ENCODE peak calls at places on chromosomes 1 and 21, in eight cellular contexts. J is iPS DF 6.9; Z is GM23338; Q is right lobe of liver; T is naive thymus-derived CD4-positive, alpha-beta T cell; Y is breast epithelium; W is thoracic aorta; P is cardiac muscle cell. M is an unnamed sample. For H3K36me3, the result is how much of the 10 kb centered on the place peaks cover.

GRCh38 chr1:172163479-172164215 is 256.8 kb upstream of the C1orf105 start:
- DNase-seq in Y (no peak), P (no peak), Q (no peak), Z (no peak), J (no peak), T (no peak), W (no peak), M (no peak)

GRCh38 chr1:8477199-8477982 is 159.5 kb downstream of the SLC45A1 start:
- DNase-seq in Z (no peak), P (no peak), W (no peak), T (no peak), Y (no peak), Q (no peak), J (no peak), M (no peak)

GRCh38 chr1:223074901-223075300 is 68.1 kb downstream of the TLR5 start:
- DNase-seq in T (no peak), J (no peak), Y (no peak), Z (no peak), P (no peak), W (no peak), Q (no peak), M (no peak)

GRCh38 chr1:209567788-209568187 is 15.7 kb upstream of the CAMK1G start:
- DNase-seq in W (no peak), T (no peak), Z (no peak), Y (no peak), J (no peak), P (peak), Q (no peak), M (no peak)

GRCh38 chr1:3403388-3404179 is 50.9 kb upstream of the ARHGEF16 start:
- DNase-seq in T (no peak), P (no peak), Y (no peak), W (no peak), Z (peak), Q (no peak), J (no peak), M (no peak)

GRCh38 chr1:65109515-65109914 is 38.5 kb upstream of the AK4 start:
- DNase-seq in J (no peak), Q (no peak), Z (no peak), Y (no peak), T (no peak), W (no peak), P (peak), M (no peak)

GRCh38 chr1:206578959-206579358 is 33.3 kb downstream of the EIF2D start:
- DNase-seq in Z (no peak), Y (no peak), J (no peak), W (no peak), Q (no peak), T (no peak), P (no peak), M (no peak)

GRCh38 chr1:178536844-178537371 is 24.0 kb downstream of the TEX35 start:
- DNase-seq in Y (no peak), Z (no peak), P (no peak), W (no peak), J (no peak), Q (peak), T (no peak), M (no peak)

GRCh38 chr1:152047954-152048640 is 11.3 kb upstream of the S100A11 start:
- DNase-seq in T (peak), Y (peak), P (peak), W (peak), J (no peak), Q (peak), Z (peak), M (peak)

GRCh38 chr21:42614811-42615342 is 38.5 kb upstream of the PDE9A start:
- DNase-seq in Y (peak), Z (peak), W (no peak), J (no peak), T (peak), P (no peak), Q (peak), M (no peak)

GRCh38 chr1:56821462-56821797 is 2.2 kb upstream of the FYB2 start:
- DNase-seq in T (no peak), Y (no peak), W (no peak), Q (no peak), Z (no peak), J (no peak), P (no peak), M (no peak)

GRCh38 chr1:222792744-222793143 is 22.1 kb upstream of the DISP1 start:
- DNase-seq in Q (no peak), W (no peak), T (no peak), P (peak), Z (peak), Y (no peak), J (no peak), M (no peak)

GRCh38 chr21:26715878-26716506 is 129.2 kb downstream of the ADAMTS1 start:
- DNase-seq in Y (no peak), J (peak), P (peak), W (no peak), Q (no peak), Z (peak), T (no peak), M (peak)

GRCh38 chr1:110630770-110631663 is 24.9 kb upstream of the KCNA2 start:
- DNase-seq in Q (peak), W (no peak), Z (peak), Y (peak), P (peak), J (peak), T (peak), M (peak)

GRCh38 chr1:93905051-93905450 is 4.2 kb downstream of the GCLM start:
- DNase-seq in T (no peak), J (no peak), W (no peak), Y (no peak), Q (no peak), P (no peak), Z (no peak), M (no peak)

GRCh38 chr1:9878421-9878820 is 31.6 kb downstream of the CTNNBIP1 start:
- DNase-seq in J (no peak), Y (no peak), W (no peak), Q (no peak), Z (no peak), P (no peak), T (no peak), M (no peak)

GRCh38 chr1:21261551-21262281 is 28.5 kb downstream of the ECE1 start:
- DNase-seq in W (peak), T (no peak), P (peak), Q (no peak), Y (no peak), Z (peak), J (no peak), M (peak)

GRCh38 chr21:31220567-31220966 is 123.5 kb downstream of the TIAM1 start:
- DNase-seq in T (no peak), Q (no peak), W (no peak), P (no peak), Y (no peak), Z (no peak), J (no peak), M (no peak)

GRCh38 chr1:56073206-56073605 is 506.2 kb downstream of the PLPP3 start:
- DNase-seq in J (no peak), W (no peak), Z (no peak), T (no peak), Y (no peak), P (no peak), Q (no peak), M (no peak)

GRCh38 chr1:37308571-37308960 is 165.8 kb upstream of the ZC3H12A start:
- DNase-seq in Z (no peak), Q (no peak), P (no peak), W (no peak), T (no peak), Y (no peak), J (no peak), M (no peak)

GRCh38 chr1:117512728-117513321 is 93.0 kb upstream of the TENT5C start:
- DNase-seq in Y (no peak), Z (peak), W (no peak), P (peak), J (no peak), Q (no peak), T (no peak), M (no peak)

GRCh38 chr1:48889088-48889487 is 112.4 kb upstream of the BEND5 start:
- DNase-seq in P (no peak), J (no peak), Y (no peak), Q (no peak), Z (peak), W (no peak), T (no peak), M (no peak)

GRCh38 chr1:206693029-206693428 is 8.3 kb downstream of the MAPKAPK2 start:
- DNase-seq in Z (no peak), T (no peak), Y (no peak), J (no peak), Q (peak), W (peak), P (peak), M (peak)

GRCh38 chr1:74593887-74594866 is 79.4 kb downstream of the ERICH3 start:
- DNase-seq in Q (peak), J (no peak), W (no peak), P (no peak), Y (no peak), Z (no peak), T (no peak), M (no peak)

GRCh38 chr1:75614455-75615379 is 3.8 kb upstream of the SLC44A5 start:
- DNase-seq in Y (no peak), J (no peak), Z (peak), Q (no peak), W (no peak), P (peak), T (peak), M (peak)

GRCh38 chr1:72284398-72285073 is 2.2 kb upstream of the NEGR1 start:
- DNase-seq in Q (no peak), T (peak), W (no peak), Z (peak), Y (no peak), P (peak), J (no peak), M (peak)

GRCh38 chr1:7187121-7187510 is 401.9 kb downstream of the CAMTA1 start:
- DNase-seq in Q (no peak), T (no peak), P (no peak), J (no peak), Y (no peak), W (no peak), Z (no peak), M (no peak)

GRCh38 chr1:113786055-113786454 is 26.2 kb downstream of the RSBN1 start:
- DNase-seq in Z (peak), Q (no peak), W (no peak), Y (no peak), T (no peak), P (peak), J (no peak), M (no peak)

GRCh38 chr1:109864063-109864822 is 46.4 kb upstream of the CSF1 start:
- DNase-seq in Y (no peak), T (no peak), J (no peak), P (no peak), Z (peak), W (no peak), Q (peak), M (no peak)

GRCh38 chr1:175713386-175713785 is 30.0 kb downstream of the TNR start:
- DNase-seq in J (no peak), W (no peak), T (no peak), Z (no peak), P (no peak), Y (no peak), Q (no peak), M (no peak)

GRCh38 chr1:1435094-1435903 is at the start of gene VWA1:
- DNase-seq in Y (peak), Z (peak), Q (peak), T (peak), W (no peak), P (peak), J (no peak), M (peak)

GRCh38 chr21:31660134-31660565 is 657 bp downstream of the SOD1 start:
- DNase-seq in Q (no peak), J (no peak), Z (peak), P (peak), T (no peak), Y (no peak), W (no peak), M (peak)

GRCh38 chr1:91819038-91819788 is 66.7 kb downstream of the TGFBR3 start:
- DNase-seq in T (no peak), P (no peak), J (no peak), W (no peak), Y (no peak), Q (no peak), Z (no peak), M (no peak)

GRCh38 chr1:14923400-14924011 is 230.0 kb upstream of the TMEM51 start:
- DNase-seq in Q (no peak), P (no peak), J (no peak), Z (no peak), T (no peak), W (no peak), Y (no peak), M (no peak)

GRCh38 chr1:207672525-207673130 is 27.7 kb downstream of the CR1L start:
- DNase-seq in Z (peak), W (no peak), Q (no peak), J (peak), Y (no peak), P (peak), T (no peak), M (no peak)

GRCh38 chr21:38306833-38307232 is 50.0 kb downstream of the KCNJ15 start:
- DNase-seq in Y (no peak), P (no peak), Z (no peak), Q (no peak), T (no peak), J (no peak), W (no peak), M (no peak)

GRCh38 chr1:154429118-154429517 is 24.0 kb downstream of the IL6R start:
- DNase-seq in Y (no peak), T (no peak), W (no peak), Q (no peak), J (no peak), P (no peak), Z (no peak), M (no peak)

GRCh38 chr1:30875197-30875596 is 33.4 kb downstream of the SDC3 start:
- DNase-seq in T (no peak), Z (no peak), J (no peak), Y (no peak), Q (no peak), W (no peak), P (no peak), M (no peak)

GRCh38 chr1:33294071-33295010 is 26.6 kb downstream of the A3GALT2 start:
- DNase-seq in T (no peak), Z (no peak), P (no peak), Q (peak), W (no peak), J (no peak), Y (no peak), M (no peak)

DNA sequence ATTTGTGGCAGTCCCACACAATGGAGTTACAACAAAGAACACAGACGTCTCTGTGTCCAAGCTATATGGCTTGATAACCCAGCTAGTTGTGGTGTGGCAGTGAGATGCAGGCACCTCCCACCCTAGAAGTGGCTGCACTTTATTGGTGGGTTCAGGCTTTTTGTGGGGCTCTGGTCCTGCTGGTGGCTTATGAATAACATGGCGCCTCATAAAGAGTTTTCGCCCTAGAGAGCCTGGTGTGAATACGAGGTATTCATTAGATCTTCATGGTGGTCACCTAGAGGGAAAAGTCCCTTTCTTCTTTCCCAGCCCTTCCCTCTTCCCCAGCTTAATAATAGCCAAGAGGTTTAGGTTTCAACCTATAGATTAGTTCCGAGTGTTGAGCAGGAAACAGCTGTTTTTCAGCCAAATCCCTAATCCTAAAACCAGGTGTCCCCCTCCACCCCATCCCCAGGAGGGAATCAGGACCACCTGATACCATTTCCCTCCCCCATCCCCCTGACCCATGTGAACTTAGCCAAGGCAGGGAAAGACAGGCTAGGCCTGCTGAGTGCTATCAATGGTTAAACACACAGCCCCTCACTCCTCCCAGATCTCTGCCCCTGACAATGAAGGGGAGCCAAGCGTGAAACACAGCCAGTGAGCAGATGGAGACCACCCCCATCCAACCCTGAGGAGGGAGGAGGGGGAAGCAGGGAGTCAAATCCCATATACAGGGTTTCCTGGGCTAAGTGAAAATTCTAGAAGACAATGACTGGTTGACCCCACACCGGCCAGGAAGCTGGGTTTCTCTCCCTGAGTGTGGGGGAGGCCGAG is 58.2 kb downstream of the NFASC start:
- DNase-seq in T (peak), Q (peak), P (no peak), W (no peak), Z (no peak), J (no peak), Y (no peak), M (no peak)
- H3K27ac ChIP-seq in T (no peak), Q (no peak), P (no peak), W (no peak), Z (no peak), J (no peak), Y (no peak), M (no peak)

GRCh38 chr21:44325386-44326271 is 13.6 kb downstream of the CFAP410 start:
- DNase-seq in Q (no peak), J (no peak), P (no peak), T (no peak), Y (no peak), W (no peak), Z (no peak), M (no peak)
- H3K36me3 ChIP-seq in Q (under half), J (under half), P (under half), T (under half), Y (under half), W (under half), Z (under half), M (half or more)

GRCh38 chr1:66335125-66335524 is 198.8 kb upstream of the SGIP1 start:
- DNase-seq in Q (no peak), P (no peak), Z (no peak), W (no peak), T (no peak), Y (no peak), J (no peak), M (no peak)

GRCh38 chr1:66332524-66332853 is 201.5 kb upstream of the SGIP1 start:
- DNase-seq in Z (no peak), Q (no peak), W (no peak), J (no peak), T (no peak), Y (no peak), P (no peak), M (no peak)

GRCh38 chr1:66335859-66336640 is 197.9 kb upstream of the SGIP1 start:
- DNase-seq in J (no peak), Z (peak), Q (peak), Y (no peak), W (peak), T (peak), P (no peak), M (no peak)

GRCh38 chr1:66333463-66334232 is 200.3 kb upstream of the SGIP1 start:
- DNase-seq in Q (no peak), P (no peak), Z (peak), J (no peak), W (no peak), Y (no peak), T (no peak), M (no peak)

GRCh38 chr1:66334311-66334710 is 199.6 kb upstream of the SGIP1 start:
- DNase-seq in P (no peak), J (no peak), T (no peak), Q (no peak), Z (peak), Y (no peak), W (no peak), M (no peak)
- H3K4me3 ChIP-seq in P (no peak), J (no peak), T (peak), Q (peak), Z (peak), Y (peak), W (peak), M (peak)

DNA sequence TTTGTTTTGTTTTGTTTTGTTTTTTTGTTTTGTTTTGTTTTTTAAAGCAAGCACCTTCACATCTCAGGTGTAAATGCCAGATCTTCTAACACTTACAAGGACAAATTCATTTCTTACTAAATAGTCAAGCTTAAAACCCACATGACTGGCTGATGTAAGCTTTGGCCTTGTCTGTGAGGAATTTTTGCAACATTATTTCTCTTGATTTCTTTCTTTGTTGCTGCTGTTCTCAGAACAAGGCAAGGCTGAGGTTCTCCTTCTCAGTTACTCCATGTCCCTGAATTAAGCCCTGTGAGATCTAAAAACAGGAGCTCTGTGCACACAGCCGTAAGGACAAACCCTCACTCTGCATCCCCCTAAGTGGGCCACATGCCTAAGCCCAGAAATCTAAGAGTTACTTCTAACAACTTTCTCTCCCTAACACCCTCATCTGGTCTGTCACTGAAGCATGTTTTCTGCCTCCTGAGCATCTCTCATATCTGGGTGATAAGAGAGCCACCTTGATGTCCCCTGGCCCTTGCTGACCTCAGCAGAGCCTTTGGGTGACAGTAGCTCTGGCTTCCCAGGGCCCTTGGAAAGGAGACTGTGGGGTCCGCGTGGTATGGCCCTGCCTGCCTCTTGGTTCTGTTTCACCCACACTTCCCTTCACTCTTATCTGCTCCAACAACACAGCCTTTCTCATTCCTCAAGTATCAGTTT is 81.2 kb upstream of the HOOK1 start:
- DNase-seq in J (no peak), T (no peak), Y (no peak), W (no peak), Z (no peak), Q (no peak), P (no peak), M (no peak)
- H3K27ac ChIP-seq in J (no peak), T (no peak), Y (peak), W (peak), Z (no peak), Q (no peak), P (peak), M (no peak)

GRCh38 chr1:227068883-227069282 is 128.8 kb downstream of the COQ8A start:
- DNase-seq in Z (no peak), Y (no peak), J (no peak), Q (no peak), T (no peak), W (no peak), P (peak), M (no peak)

GRCh38 chr1:227071898-227072587 is 131.9 kb downstream of the COQ8A start:
- DNase-seq in P (no peak), Q (no peak), T (no peak), W (no peak), Y (no peak), Z (peak), J (no peak), M (no peak)

GRCh38 chr1:227072991-227073390 is 132.9 kb downstream of the COQ8A start:
- DNase-seq in J (no peak), T (no peak), P (no peak), Z (no peak), W (no peak), Q (no peak), Y (no peak), M (no peak)

GRCh38 chr1:227069490-227069889 is 129.4 kb downstream of the COQ8A start:
- DNase-seq in W (no peak), P (no peak), Y (no peak), Z (no peak), Q (no peak), T (no peak), J (no peak), M (no peak)

DNA sequence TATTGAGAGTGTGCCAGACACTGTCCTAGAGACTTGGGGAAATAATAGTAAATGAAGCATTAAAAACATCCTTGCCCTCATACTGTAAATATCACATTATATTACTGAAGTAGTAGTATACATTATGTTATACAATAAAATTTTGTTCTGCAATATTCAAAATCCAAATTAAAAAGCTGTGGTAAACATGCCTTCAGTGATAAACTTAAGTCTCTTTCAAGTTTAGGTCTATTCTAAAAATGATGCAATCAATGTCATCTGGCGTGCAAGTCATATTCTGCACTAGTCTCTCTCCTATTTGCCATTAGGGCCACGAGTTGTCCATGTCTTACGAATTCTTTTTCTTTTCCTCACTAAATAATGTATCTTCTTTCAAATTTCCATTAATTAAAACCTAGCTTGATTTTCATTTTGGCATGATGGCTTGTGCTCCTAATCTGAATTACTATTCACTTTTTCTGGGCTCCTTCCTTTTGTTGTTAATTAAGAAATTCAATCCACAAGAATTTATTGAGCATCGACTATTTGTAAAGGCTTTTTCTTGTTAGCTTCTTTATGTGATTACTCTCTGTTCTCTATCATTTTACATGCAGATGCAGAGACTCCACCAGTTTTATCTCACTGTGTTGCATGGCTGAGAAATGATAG is 130.7 kb downstream of the COQ8A start:
- DNase-seq in Q (no peak), Y (no peak), T (no peak), P (no peak), J (no peak), W (no peak), Z (no peak), M (no peak)
- H3K36me3 ChIP-seq in Q (under half), Y (under half), T (under half), P (under half), J (under half), W (under half), Z (under half), M (under half)

M was measured in SJSA1.